ENCODE peak calls at places on chromosomes 13 and 19, in five cellular contexts. One of them, this sample, is unnamed.

GRCh38 chr13:114088863-114089262 is 43.6 kb downstream of the RASA3 start:
- DNase-seq in smooth muscle cell of the brain vasculature: no peak
- DNase-seq in endothelial cell of umbilical vein: no peak
- DNase-seq in skeletal muscle cell: no peak
- DNase-seq in DMS 273 treated with DMSO at 0.1 percent for 48 hours: no peak
- DNase-seq in this sample: no peak

GRCh38 chr19:44745386-44745831 is 3.1 kb upstream of the BCL3 start:
- DNase-seq in smooth muscle cell of the brain vasculature: no peak
- DNase-seq in endothelial cell of umbilical vein: no peak
- DNase-seq in skeletal muscle cell: no peak
- DNase-seq in DMS 273 treated with DMSO at 0.1 percent for 48 hours: peak
- DNase-seq in this sample: peak

GRCh38 chr13:44309771-44310767 is 63.6 kb upstream of the SERP2 start:
- DNase-seq in smooth muscle cell of the brain vasculature: no peak
- DNase-seq in endothelial cell of umbilical vein: peak
- DNase-seq in skeletal muscle cell: peak
- DNase-seq in DMS 273 treated with DMSO at 0.1 percent for 48 hours: no peak
- DNase-seq in this sample: no peak

GRCh38 chr13:84192125-84192524 is 309.9 kb upstream of the SLITRK1 start:
- DNase-seq in smooth muscle cell of the brain vasculature: no peak
- DNase-seq in endothelial cell of umbilical vein: no peak
- DNase-seq in skeletal muscle cell: peak
- DNase-seq in DMS 273 treated with DMSO at 0.1 percent for 48 hours: no peak
- DNase-seq in this sample: peak

GRCh38 chr13:72150502-72150901 is 283.5 kb upstream of the DACH1 start:
- DNase-seq in smooth muscle cell of the brain vasculature: no peak
- DNase-seq in endothelial cell of umbilical vein: no peak
- DNase-seq in skeletal muscle cell: no peak
- DNase-seq in DMS 273 treated with DMSO at 0.1 percent for 48 hours: no peak
- DNase-seq in this sample: no peak

GRCh38 chr19:35055715-35056179 is 14.2 kb downstream of the HPN start:
- DNase-seq in smooth muscle cell of the brain vasculature: no peak
- DNase-seq in endothelial cell of umbilical vein: no peak
- DNase-seq in skeletal muscle cell: no peak
- DNase-seq in DMS 273 treated with DMSO at 0.1 percent for 48 hours: peak
- DNase-seq in this sample: no peak

GRCh38 chr13:83879431-83880171 is 2.7 kb downstream of the SLITRK1 start:
- DNase-seq in smooth muscle cell of the brain vasculature: no peak
- DNase-seq in endothelial cell of umbilical vein: no peak
- DNase-seq in skeletal muscle cell: no peak
- DNase-seq in DMS 273 treated with DMSO at 0.1 percent for 48 hours: no peak
- DNase-seq in this sample: no peak

GRCh38 chr13:112146073-112146360 is 79.1 kb downstream of the SOX1 start:
- DNase-seq in smooth muscle cell of the brain vasculature: no peak
- DNase-seq in endothelial cell of umbilical vein: no peak
- DNase-seq in skeletal muscle cell: no peak
- DNase-seq in DMS 273 treated with DMSO at 0.1 percent for 48 hours: no peak
- DNase-seq in this sample: no peak

GRCh38 chr13:29369060-29369743 is 226.3 kb downstream of the SLC7A1 start:
- DNase-seq in smooth muscle cell of the brain vasculature: no peak
- DNase-seq in endothelial cell of umbilical vein: peak
- DNase-seq in skeletal muscle cell: peak
- DNase-seq in DMS 273 treated with DMSO at 0.1 percent for 48 hours: peak
- DNase-seq in this sample: peak

GRCh38 chr13:93698016-93698613 is 471.5 kb downstream of the GPC6 start:
- DNase-seq in smooth muscle cell of the brain vasculature: no peak
- DNase-seq in endothelial cell of umbilical vein: no peak
- DNase-seq in skeletal muscle cell: no peak
- DNase-seq in DMS 273 treated with DMSO at 0.1 percent for 48 hours: no peak
- DNase-seq in this sample: no peak

GRCh38 chr13:32720026-32720425 is 133.8 kb downstream of the PDS5B start:
- DNase-seq in smooth muscle cell of the brain vasculature: no peak
- DNase-seq in endothelial cell of umbilical vein: peak
- DNase-seq in skeletal muscle cell: no peak
- DNase-seq in DMS 273 treated with DMSO at 0.1 percent for 48 hours: no peak
- DNase-seq in this sample: no peak

GRCh38 chr13:66656050-66656449 is 574.1 kb downstream of the PCDH9 start:
- DNase-seq in smooth muscle cell of the brain vasculature: no peak
- DNase-seq in endothelial cell of umbilical vein: peak
- DNase-seq in skeletal muscle cell: no peak
- DNase-seq in DMS 273 treated with DMSO at 0.1 percent for 48 hours: no peak
- DNase-seq in this sample: no peak

This sample was measured in HFFc6.